ENCODE peak calls at places on chromosomes 1 and 21, in six cellular contexts. One of them, this sample, is unnamed.

GRCh38 chr1:199774433-199775089 is 252.9 kb upstream of the NR5A2 start:
- DNase-seq in cardiac fibroblast: peak
- DNase-seq in lung: no peak
- DNase-seq in right lobe of liver: peak
- DNase-seq in HFF-Myc: peak
- DNase-seq in bronchial epithelial cell: peak
- DNase-seq in this sample: peak

GRCh38 chr1:186629341-186629740 is 50.9 kb downstream of the PTGS2 start:
- DNase-seq in HFF-Myc: no peak
- DNase-seq in bronchial epithelial cell: no peak
- DNase-seq in right lobe of liver: no peak
- DNase-seq in lung: no peak
- DNase-seq in cardiac fibroblast: no peak
- DNase-seq in this sample: no peak

GRCh38 chr1:204650911-204651570 is 34.5 kb downstream of the LRRN2 start:
- DNase-seq in cardiac fibroblast: no peak
- DNase-seq in HFF-Myc: no peak
- DNase-seq in lung: no peak
- DNase-seq in right lobe of liver: no peak
- DNase-seq in bronchial epithelial cell: no peak
- DNase-seq in this sample: no peak

GRCh38 chr1:208243522-208243850 is 698 bp downstream of the PLXNA2 start:
- DNase-seq in cardiac fibroblast: no peak
- DNase-seq in right lobe of liver: peak
- DNase-seq in bronchial epithelial cell: no peak
- DNase-seq in lung: no peak
- DNase-seq in HFF-Myc: no peak
- DNase-seq in this sample: no peak

GRCh38 chr1:57327946-57328345 is 95.9 kb downstream of the DAB1 start:
- DNase-seq in lung: no peak
- DNase-seq in right lobe of liver: no peak
- DNase-seq in cardiac fibroblast: no peak
- DNase-seq in bronchial epithelial cell: no peak
- DNase-seq in HFF-Myc: no peak
- DNase-seq in this sample: no peak

GRCh38 chr1:161792740-161793139 is 26.6 kb downstream of the ATF6 start:
- DNase-seq in bronchial epithelial cell: peak
- DNase-seq in lung: no peak
- DNase-seq in cardiac fibroblast: peak
- DNase-seq in right lobe of liver: no peak
- DNase-seq in HFF-Myc: peak
- DNase-seq in this sample: peak

GRCh38 chr1:40834968-40835545 is 27.1 kb downstream of the CITED4 start:
- DNase-seq in cardiac fibroblast: no peak
- DNase-seq in HFF-Myc: no peak
- DNase-seq in bronchial epithelial cell: no peak
- DNase-seq in right lobe of liver: no peak
- DNase-seq in lung: no peak
- DNase-seq in this sample: no peak

GRCh38 chr1:158969166-158969565 is 37.8 kb downstream of the PYHIN1 start:
- DNase-seq in cardiac fibroblast: no peak
- DNase-seq in lung: no peak
- DNase-seq in bronchial epithelial cell: peak
- DNase-seq in right lobe of liver: no peak
- DNase-seq in HFF-Myc: no peak
- DNase-seq in this sample: no peak

GRCh38 chr21:41778974-41779600 is 12.2 kb upstream of the RIPK4 start:
- DNase-seq in bronchial epithelial cell: no peak
- DNase-seq in cardiac fibroblast: no peak
- DNase-seq in HFF-Myc: no peak
- DNase-seq in right lobe of liver: no peak
- DNase-seq in lung: no peak
- DNase-seq in this sample: peak

GRCh38 chr1:26127235-26128163 is 15.9 kb downstream of the PDIK1L start:
- DNase-seq in bronchial epithelial cell: peak
- DNase-seq in HFF-Myc: no peak
- DNase-seq in cardiac fibroblast: peak
- DNase-seq in right lobe of liver: no peak
- DNase-seq in lung: no peak
- DNase-seq in this sample: no peak

GRCh38 chr1:109877320-109877771 is 33.3 kb upstream of the CSF1 start:
- DNase-seq in right lobe of liver: peak
- DNase-seq in cardiac fibroblast: peak
- DNase-seq in bronchial epithelial cell: no peak
- DNase-seq in lung: peak
- DNase-seq in HFF-Myc: peak
- DNase-seq in this sample: no peak

GRCh38 chr1:190479028-190479427 is 1.4 kb upstream of the BRINP3 start:
- DNase-seq in lung: no peak
- DNase-seq in right lobe of liver: no peak
- DNase-seq in cardiac fibroblast: peak
- DNase-seq in HFF-Myc: no peak
- DNase-seq in bronchial epithelial cell: no peak
- DNase-seq in this sample: peak

GRCh38 chr1:201883786-201884185 is 4.9 kb upstream of the SHISA4 start:
- DNase-seq in HFF-Myc: no peak
- DNase-seq in lung: no peak
- DNase-seq in bronchial epithelial cell: peak
- DNase-seq in cardiac fibroblast: peak
- DNase-seq in right lobe of liver: no peak
- DNase-seq in this sample: no peak

GRCh38 chr1:203175237-203176181 is at the start of gene MYBPH:
- DNase-seq in HFF-Myc: no peak
- DNase-seq in lung: no peak
- DNase-seq in right lobe of liver: no peak
- DNase-seq in cardiac fibroblast: no peak
- DNase-seq in bronchial epithelial cell: no peak
- DNase-seq in this sample: no peak

GRCh38 chr1:203173566-203173965 is 2.1 kb downstream of the MYBPH start:
- DNase-seq in right lobe of liver: no peak
- DNase-seq in lung: no peak
- DNase-seq in cardiac fibroblast: no peak
- DNase-seq in bronchial epithelial cell: no peak
- DNase-seq in HFF-Myc: no peak
- DNase-seq in this sample: no peak

GRCh38 chr1:203176273-203176672 is 647 bp upstream of the MYBPH start:
- DNase-seq in bronchial epithelial cell: no peak
- DNase-seq in lung: no peak
- DNase-seq in right lobe of liver: no peak
- DNase-seq in HFF-Myc: no peak
- DNase-seq in cardiac fibroblast: no peak
- DNase-seq in this sample: no peak

GRCh38 chr1:203173156-203173555 is 2.5 kb downstream of the MYBPH start:
- DNase-seq in cardiac fibroblast: no peak
- DNase-seq in bronchial epithelial cell: no peak
- DNase-seq in lung: no peak
- DNase-seq in right lobe of liver: no peak
- DNase-seq in HFF-Myc: no peak
- DNase-seq in this sample: no peak

GRCh38 chr1:203174324-203174985 is 1.2 kb downstream of the MYBPH start:
- DNase-seq in right lobe of liver: no peak
- DNase-seq in HFF-Myc: no peak
- DNase-seq in cardiac fibroblast: no peak
- DNase-seq in lung: no peak
- DNase-seq in bronchial epithelial cell: no peak
- DNase-seq in this sample: no peak
- H3K4me3 ChIP-seq in right lobe of liver: no peak
- H3K4me3 ChIP-seq in HFF-Myc: no peak
- H3K4me3 ChIP-seq in cardiac fibroblast: no peak
- H3K4me3 ChIP-seq in lung: no peak
- H3K4me3 ChIP-seq in bronchial epithelial cell: no peak
- H3K4me3 ChIP-seq in this sample: no peak

DNA sequence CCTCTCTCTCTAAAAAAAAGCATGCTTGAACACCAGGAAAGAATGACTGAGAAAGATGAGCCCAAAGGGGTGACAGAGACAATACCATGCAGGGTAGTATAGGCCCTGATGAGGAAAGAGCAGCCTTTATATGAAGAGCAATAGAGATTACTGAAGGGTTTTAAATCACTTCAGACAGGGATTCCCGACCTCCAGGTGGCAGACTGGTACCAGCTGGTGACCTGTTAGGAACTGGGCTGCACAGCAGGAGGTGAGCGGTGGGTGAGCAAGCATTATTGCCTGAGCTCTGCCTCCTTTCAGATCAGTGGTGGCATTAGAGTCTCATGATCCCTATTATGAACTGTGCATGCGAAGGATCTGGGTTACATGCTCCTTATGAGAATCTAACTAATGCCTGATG is 30.8 kb upstream of the GTF2B start:
- DNase-seq in HFF-Myc: no peak
- DNase-seq in right lobe of liver: no peak
- DNase-seq in lung: no peak
- DNase-seq in bronchial epithelial cell: no peak
- DNase-seq in cardiac fibroblast: no peak
- DNase-seq in this sample: no peak
- TF ChIP-seq CTCF in HFF-Myc: no peak
- TF ChIP-seq CTCF in right lobe of liver: no peak
- TF ChIP-seq CTCF in lung: no peak
- TF ChIP-seq CTCF in bronchial epithelial cell: no peak
- TF ChIP-seq CTCF in cardiac fibroblast: no peak
- TF ChIP-seq CTCF in this sample: peak

DNA sequence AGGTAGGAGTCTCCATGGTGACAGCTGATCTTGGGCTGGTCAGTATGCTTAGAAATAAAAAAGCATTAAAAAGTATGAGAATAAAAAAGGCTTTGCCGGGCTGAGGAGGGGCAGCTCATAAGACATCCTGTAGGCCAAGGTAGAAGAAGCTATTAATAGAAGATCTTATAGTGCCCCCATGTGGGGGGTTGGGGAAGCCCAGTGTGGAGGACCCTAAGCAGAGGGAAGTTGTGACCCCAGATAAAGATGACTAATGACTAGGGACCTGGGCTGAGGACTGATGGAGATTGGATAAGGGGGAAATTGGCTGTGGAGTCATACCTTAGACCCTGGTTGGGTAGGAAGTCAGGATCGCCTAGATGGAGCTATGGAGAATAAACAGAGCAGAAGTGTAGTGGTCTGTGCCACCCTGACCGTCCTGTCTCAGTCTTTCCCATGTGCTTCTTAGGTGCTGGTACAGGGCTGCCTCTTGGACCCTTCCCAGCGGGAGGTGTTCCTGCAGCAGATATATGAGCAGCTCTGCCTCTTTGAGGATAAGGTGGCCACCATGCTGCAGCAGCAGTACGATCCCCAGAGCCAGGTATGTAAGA is 25.0 kb downstream of the SZT2 start:
- DNase-seq in right lobe of liver: peak
- DNase-seq in lung: peak
- DNase-seq in HFF-Myc: no peak
- DNase-seq in cardiac fibroblast: peak
- DNase-seq in bronchial epithelial cell: peak
- DNase-seq in this sample: no peak
- H3K4me3 ChIP-seq in right lobe of liver: no peak
- H3K4me3 ChIP-seq in lung: no peak
- H3K4me3 ChIP-seq in HFF-Myc: no peak
- H3K4me3 ChIP-seq in cardiac fibroblast: no peak
- H3K4me3 ChIP-seq in bronchial epithelial cell: no peak
- H3K4me3 ChIP-seq in this sample: no peak

GRCh38 chr1:54990916-54991315 is 7.8 kb upstream of the BSND start:
- DNase-seq in HFF-Myc: no peak
- DNase-seq in lung: no peak
- DNase-seq in bronchial epithelial cell: no peak
- DNase-seq in cardiac fibroblast: no peak
- DNase-seq in right lobe of liver: no peak
- DNase-seq in this sample: no peak
- TF ChIP-seq CTCF in HFF-Myc: no peak
- TF ChIP-seq CTCF in lung: no peak
- TF ChIP-seq CTCF in bronchial epithelial cell: no peak
- TF ChIP-seq CTCF in cardiac fibroblast: no peak
- TF ChIP-seq CTCF in right lobe of liver: no peak
- TF ChIP-seq CTCF in this sample: no peak